ENCODE peak calls at places on chromosomes 12 and 14, in six cellular contexts. W is CD8-positive, alpha-beta memory T cell; B is endothelial cell; E is AG04450; Q is KBM-7; L is activated T-helper 1 cell treated with anti-CD3 and anti-CD28 coated beads, Interleukin-2, amount 50 U/mL, for 16 hours. H is an unnamed sample.

GRCh38 chr12:6267007-6267721 is 43.3 kb upstream of the PLEKHG6 start:
- DNase-seq in L (no peak), W (no peak), B (no peak), E (no peak), Q (no peak), H (no peak)

GRCh38 chr12:105920161-105920684 is 218.5 kb downstream of the NUAK1 start:
- DNase-seq in E (no peak), W (no peak), B (no peak), Q (no peak), L (no peak), H (no peak)

GRCh38 chr12:132323171-132324010 is 6.0 kb downstream of the GALNT9 start:
- DNase-seq in W (no peak), L (no peak), Q (no peak), B (no peak), E (no peak), H (no peak)

GRCh38 chr12:62744551-62744950 is 190.4 kb downstream of the PPM1H start:
- DNase-seq in Q (no peak), E (no peak), B (no peak), L (no peak), W (no peak), H (no peak)

GRCh38 chr14:62847168-62847567 is 198.1 kb downstream of the KCNH5 start:
- DNase-seq in W (no peak), E (no peak), L (no peak), Q (no peak), B (no peak), H (no peak)

GRCh38 chr14:100019156-100019882 is 45.9 kb upstream of the EVL start:
- DNase-seq in L (no peak), E (no peak), W (no peak), B (no peak), Q (no peak), H (no peak)

GRCh38 chr12:127487031-127487430 is 779.9 kb upstream of the TMEM132C start:
- DNase-seq in Q (no peak), B (no peak), E (no peak), W (no peak), L (no peak), H (no peak)

GRCh38 chr14:105215602-105216001 is 32.7 kb upstream of the BTBD6 start:
- DNase-seq in L (no peak), W (no peak), B (no peak), Q (no peak), E (no peak), H (no peak)

GRCh38 chr12:8609061-8609570 is 3.5 kb downstream of the AICDA start:
- DNase-seq in B (peak), L (no peak), Q (peak), W (no peak), E (peak), H (no peak)

GRCh38 chr12:59007620-59008019 is 87.3 kb upstream of the LRIG3 start:
- DNase-seq in W (no peak), L (no peak), Q (no peak), E (no peak), B (no peak), H (no peak)

GRCh38 chr14:85466678-85467077 is 63.3 kb upstream of the FLRT2 start:
- DNase-seq in L (no peak), E (no peak), Q (no peak), B (no peak), W (no peak), H (no peak)